ENCODE peak calls at places on chromosome 6, in six cellular contexts. One of them, this sample, is unnamed.

GRCh38 chr6:42047790-42048405 is 2.4 kb upstream of the TAF8 start:
- DNase-seq in uterus: no peak
- DNase-seq in breast epithelium: no peak
- DNase-seq in ovary: no peak
- DNase-seq in transverse colon: no peak
- DNase-seq in heart left ventricle: no peak
- DNase-seq in this sample: no peak

GRCh38 chr6:111986651-111987050 is 67.3 kb upstream of the CCN6 start:
- DNase-seq in uterus: no peak
- DNase-seq in breast epithelium: no peak
- DNase-seq in ovary: no peak
- DNase-seq in transverse colon: no peak
- DNase-seq in heart left ventricle: no peak
- DNase-seq in this sample: no peak

GRCh38 chr6:100904316-100904715 is 23.2 kb upstream of the ASCC3 start:
- DNase-seq in uterus: no peak
- DNase-seq in breast epithelium: no peak
- DNase-seq in ovary: no peak
- DNase-seq in transverse colon: no peak
- DNase-seq in heart left ventricle: no peak
- DNase-seq in this sample: no peak

GRCh38 chr6:40807484-40807883 is 220.3 kb upstream of the LRFN2 start:
- DNase-seq in uterus: no peak
- DNase-seq in breast epithelium: no peak
- DNase-seq in ovary: no peak
- DNase-seq in transverse colon: no peak
- DNase-seq in heart left ventricle: no peak
- DNase-seq in this sample: peak

GRCh38 chr6:15621203-15622044 is 41.4 kb downstream of the DTNBP1 start:
- DNase-seq in uterus: peak
- DNase-seq in breast epithelium: no peak
- DNase-seq in ovary: peak
- DNase-seq in transverse colon: peak
- DNase-seq in heart left ventricle: peak
- DNase-seq in this sample: peak

GRCh38 chr6:158211273-158212055 is 43.3 kb downstream of the GTF2H5 start:
- DNase-seq in uterus: no peak
- DNase-seq in breast epithelium: no peak
- DNase-seq in ovary: no peak
- DNase-seq in transverse colon: no peak
- DNase-seq in heart left ventricle: no peak
- DNase-seq in this sample: no peak

GRCh38 chr6:151325075-151326050 is 66.0 kb downstream of the ZBTB2 start:
- DNase-seq in uterus: peak
- DNase-seq in breast epithelium: peak
- DNase-seq in ovary: peak
- DNase-seq in transverse colon: peak
- DNase-seq in heart left ventricle: peak
- DNase-seq in this sample: peak

GRCh38 chr6:131116755-131117360 is 18.4 kb upstream of the AKAP7 start:
- DNase-seq in uterus: no peak
- DNase-seq in breast epithelium: no peak
- DNase-seq in ovary: no peak
- DNase-seq in transverse colon: no peak
- DNase-seq in heart left ventricle: no peak
- DNase-seq in this sample: no peak

GRCh38 chr6:170295519-170296422 is 4.9 kb upstream of the DLL1 start:
- DNase-seq in uterus: no peak
- DNase-seq in breast epithelium: no peak
- DNase-seq in ovary: no peak
- DNase-seq in transverse colon: peak
- DNase-seq in heart left ventricle: no peak
- DNase-seq in this sample: no peak

GRCh38 chr6:169253745-169254238 is at the start of gene THBS2:
- DNase-seq in uterus: peak
- DNase-seq in breast epithelium: no peak
- DNase-seq in ovary: peak
- DNase-seq in transverse colon: peak
- DNase-seq in heart left ventricle: peak
- DNase-seq in this sample: no peak
- TF ChIP-seq POLR2A in uterus: peak
- TF ChIP-seq POLR2A in breast epithelium: peak
- TF ChIP-seq POLR2A in ovary: peak
- TF ChIP-seq POLR2A in transverse colon: peak
- TF ChIP-seq POLR2A in heart left ventricle: no peak
- TF ChIP-seq POLR2A in this sample: peak

GRCh38 chr6:119075200-119075981 is 3.1 kb downstream of the FAM184A start:
- DNase-seq in uterus: no peak
- DNase-seq in breast epithelium: no peak
- DNase-seq in ovary: no peak
- DNase-seq in transverse colon: no peak
- DNase-seq in heart left ventricle: no peak
- DNase-seq in this sample: no peak

GRCh38 chr6:119078449-119079287 is at the start of gene FAM184A:
- DNase-seq in uterus: peak
- DNase-seq in breast epithelium: peak
- DNase-seq in ovary: peak
- DNase-seq in transverse colon: peak
- DNase-seq in heart left ventricle: peak
- DNase-seq in this sample: peak

GRCh38 chr6:119077643-119078448 is 618 bp downstream of the FAM184A start:
- DNase-seq in uterus: peak
- DNase-seq in breast epithelium: peak
- DNase-seq in ovary: peak
- DNase-seq in transverse colon: peak
- DNase-seq in heart left ventricle: peak
- DNase-seq in this sample: peak

GRCh38 chr6:119076966-119077642 is 1.4 kb downstream of the FAM184A start:
- DNase-seq in uterus: no peak
- DNase-seq in breast epithelium: no peak
- DNase-seq in ovary: no peak
- DNase-seq in transverse colon: no peak
- DNase-seq in heart left ventricle: no peak
- DNase-seq in this sample: no peak

DNA sequence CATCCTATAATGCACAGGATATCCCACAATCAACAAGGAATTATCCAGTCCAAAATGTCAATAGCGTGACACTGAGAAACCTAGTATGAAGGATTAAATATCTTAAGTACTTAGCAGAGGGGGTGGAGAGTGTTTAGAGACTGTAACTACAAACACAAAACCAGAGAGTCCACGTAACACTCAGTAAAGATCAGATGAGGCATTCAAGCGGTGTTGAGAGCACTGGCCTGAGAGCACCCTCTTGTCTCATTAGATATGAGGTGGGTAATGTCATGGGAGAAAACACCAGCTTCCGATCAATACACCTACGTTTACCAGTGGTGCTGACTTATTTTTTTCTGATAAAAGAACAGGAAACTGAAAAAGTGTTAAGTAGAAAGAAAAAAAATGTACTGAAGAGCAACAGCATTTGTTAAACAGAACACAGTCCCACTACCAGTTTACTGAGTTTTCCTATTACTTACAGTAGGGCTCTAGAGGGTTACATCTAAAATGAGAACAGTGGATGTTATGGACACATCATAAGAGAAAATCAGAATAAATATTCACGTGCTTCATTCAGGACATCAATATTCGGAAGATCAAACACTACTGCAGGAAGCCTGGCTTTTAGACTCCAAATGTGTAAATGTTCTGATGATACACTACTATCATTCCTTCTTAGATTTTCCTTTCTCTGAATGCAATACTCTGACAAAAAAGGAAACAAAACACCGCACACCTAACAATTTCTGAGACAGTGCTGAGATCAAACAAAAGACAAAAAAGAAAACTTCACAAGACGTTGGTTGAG is 2.1 kb downstream of the FAM184A start:
- DNase-seq in uterus: no peak
- DNase-seq in breast epithelium: no peak
- DNase-seq in ovary: no peak
- DNase-seq in transverse colon: no peak
- DNase-seq in heart left ventricle: no peak
- DNase-seq in this sample: no peak
- H3K4me3 ChIP-seq in uterus: no peak
- H3K4me3 ChIP-seq in breast epithelium: peak
- H3K4me3 ChIP-seq in ovary: no peak
- H3K4me3 ChIP-seq in transverse colon: no peak
- H3K4me3 ChIP-seq in heart left ventricle: no peak
- H3K4me3 ChIP-seq in this sample: no peak

GRCh38 chr6:44428682-44429081 is 41.2 kb downstream of the CDC5L start:
- DNase-seq in uterus: no peak
- DNase-seq in breast epithelium: no peak
- DNase-seq in ovary: no peak
- DNase-seq in transverse colon: no peak
- DNase-seq in heart left ventricle: no peak
- DNase-seq in this sample: no peak
- TF ChIP-seq POLR2A in uterus: no peak
- TF ChIP-seq POLR2A in breast epithelium: no peak
- TF ChIP-seq POLR2A in ovary: no peak
- TF ChIP-seq POLR2A in transverse colon: no peak
- TF ChIP-seq POLR2A in heart left ventricle: no peak
- TF ChIP-seq POLR2A in this sample: no peak

DNA sequence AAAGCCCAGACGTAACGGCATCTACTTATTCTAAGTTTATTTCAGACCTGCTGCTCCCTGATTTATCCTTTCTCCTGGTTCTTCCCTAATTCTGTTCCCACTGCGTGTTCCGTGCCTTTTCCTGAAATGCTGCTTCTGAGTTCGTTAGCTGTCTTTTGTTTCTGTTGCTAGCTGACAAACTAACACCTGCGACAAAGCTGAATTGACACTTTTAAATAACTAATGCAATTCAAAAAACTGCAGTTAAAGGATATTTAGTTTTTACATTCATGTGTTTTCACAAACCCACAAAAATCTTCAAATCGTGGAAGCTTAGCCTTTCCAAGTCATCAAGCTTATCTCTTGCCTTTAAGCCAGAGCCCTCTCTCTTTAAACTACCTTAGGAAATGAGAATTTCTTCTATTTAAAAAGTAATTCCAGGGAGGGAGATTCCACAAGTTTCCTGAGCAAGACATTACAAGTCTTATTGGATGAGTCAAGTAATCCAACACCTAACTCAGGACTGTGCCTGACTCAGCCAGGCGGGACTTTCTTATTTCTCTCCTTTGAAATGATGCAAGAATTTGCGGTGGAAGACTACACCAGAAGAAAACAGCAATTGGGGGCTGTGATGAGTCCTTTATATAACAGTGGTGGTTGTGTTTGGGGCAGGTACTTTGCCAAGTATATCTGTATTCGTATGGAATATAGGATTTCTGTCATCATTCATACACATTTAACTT is 6.3 kb downstream of the ADTRP start:
- DNase-seq in uterus: peak
- DNase-seq in breast epithelium: no peak
- DNase-seq in ovary: no peak
- DNase-seq in transverse colon: no peak
- DNase-seq in heart left ventricle: no peak
- DNase-seq in this sample: no peak
- H3K4me3 ChIP-seq in uterus: no peak
- H3K4me3 ChIP-seq in breast epithelium: no peak
- H3K4me3 ChIP-seq in ovary: no peak
- H3K4me3 ChIP-seq in transverse colon: no peak
- H3K4me3 ChIP-seq in heart left ventricle: no peak
- H3K4me3 ChIP-seq in this sample: no peak

DNA sequence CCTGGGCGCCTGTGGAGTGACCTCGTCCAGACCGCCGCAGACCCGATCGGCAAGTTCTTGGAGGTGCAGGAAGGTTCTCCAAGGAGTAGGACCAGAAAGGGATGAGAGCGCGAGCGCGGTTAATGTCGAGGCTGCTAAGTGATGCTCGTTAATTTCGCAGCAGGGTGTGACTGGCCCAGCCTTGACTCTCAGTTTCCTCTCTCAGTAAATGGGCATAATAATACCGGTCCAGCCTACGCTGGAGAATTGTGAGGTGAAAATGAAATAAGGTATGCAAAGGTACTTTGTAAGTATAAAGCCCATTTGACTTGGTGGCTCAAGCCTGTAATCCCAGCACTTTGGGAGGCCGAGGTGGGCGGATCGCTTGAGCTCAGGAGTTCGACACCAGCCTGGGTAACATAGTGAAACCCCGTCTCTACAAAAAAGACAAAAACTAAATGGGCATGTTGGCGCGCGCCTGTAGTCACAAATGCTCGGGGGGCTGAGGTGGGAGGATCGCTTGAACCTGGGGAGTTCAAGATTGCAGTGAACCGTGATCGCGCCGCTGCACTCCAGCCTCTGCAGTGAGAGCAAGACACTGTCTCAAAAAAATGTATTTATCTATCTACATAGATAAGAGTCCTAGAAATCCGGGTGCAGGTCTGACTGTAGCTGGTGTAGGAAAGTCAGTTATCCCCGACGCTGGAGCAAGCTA is 634 bp upstream of the BTBD9 start:
- DNase-seq in uterus: no peak
- DNase-seq in breast epithelium: no peak
- DNase-seq in ovary: peak
- DNase-seq in transverse colon: peak
- DNase-seq in heart left ventricle: no peak
- DNase-seq in this sample: no peak
- TF ChIP-seq POLR2A in uterus: no peak
- TF ChIP-seq POLR2A in breast epithelium: no peak
- TF ChIP-seq POLR2A in ovary: no peak
- TF ChIP-seq POLR2A in transverse colon: no peak
- TF ChIP-seq POLR2A in heart left ventricle: no peak
- TF ChIP-seq POLR2A in this sample: no peak

GRCh38 chr6:1832358-1832757 is 222.6 kb downstream of the FOXC1 start:
- DNase-seq in uterus: no peak
- DNase-seq in breast epithelium: no peak
- DNase-seq in ovary: no peak
- DNase-seq in transverse colon: no peak
- DNase-seq in heart left ventricle: no peak
- DNase-seq in this sample: no peak
- H3K4me3 ChIP-seq in uterus: no peak
- H3K4me3 ChIP-seq in breast epithelium: no peak
- H3K4me3 ChIP-seq in ovary: no peak
- H3K4me3 ChIP-seq in transverse colon: no peak
- H3K4me3 ChIP-seq in heart left ventricle: peak
- H3K4me3 ChIP-seq in this sample: no peak

GRCh38 chr6:152695317-152696043 is 2.2 kb upstream of the MYCT1 start:
- DNase-seq in uterus: no peak
- DNase-seq in breast epithelium: no peak
- DNase-seq in ovary: no peak
- DNase-seq in transverse colon: no peak
- DNase-seq in heart left ventricle: no peak
- DNase-seq in this sample: no peak

GRCh38 chr6:152700427-152700826 is 2.7 kb downstream of the MYCT1 start:
- DNase-seq in uterus: no peak
- DNase-seq in breast epithelium: no peak
- DNase-seq in ovary: no peak
- DNase-seq in transverse colon: no peak
- DNase-seq in heart left ventricle: no peak
- DNase-seq in this sample: no peak

GRCh38 chr6:152698692-152699091 is 995 bp downstream of the MYCT1 start:
- DNase-seq in uterus: no peak
- DNase-seq in breast epithelium: no peak
- DNase-seq in ovary: no peak
- DNase-seq in transverse colon: no peak
- DNase-seq in heart left ventricle: no peak
- DNase-seq in this sample: no peak

GRCh38 chr6:152696543-152696942 is 1.2 kb upstream of the MYCT1 start:
- DNase-seq in uterus: no peak
- DNase-seq in breast epithelium: no peak
- DNase-seq in ovary: no peak
- DNase-seq in transverse colon: no peak
- DNase-seq in heart left ventricle: no peak
- DNase-seq in this sample: no peak

GRCh38 chr6:152697634-152698033 is at the start of gene MYCT1:
- DNase-seq in uterus: no peak
- DNase-seq in breast epithelium: no peak
- DNase-seq in ovary: no peak
- DNase-seq in transverse colon: no peak
- DNase-seq in heart left ventricle: peak
- DNase-seq in this sample: no peak
- TF ChIP-seq POLR2A in uterus: peak
- TF ChIP-seq POLR2A in breast epithelium: no peak
- TF ChIP-seq POLR2A in ovary: no peak
- TF ChIP-seq POLR2A in transverse colon: no peak
- TF ChIP-seq POLR2A in heart left ventricle: no peak
- TF ChIP-seq POLR2A in this sample: peak

This sample was measured in gastrocnemius medialis.